ENCODE peak calls at places on chromosomes 5 and 9, in six cellular contexts. One of them, this sample, is unnamed.
A peak's percentile ranks its signal among the peaks of the same experiment; 100 is the strongest.

GRCh38 chr5:612498-613424 is 621 bp downstream of the CEP72 start:
- DNase-seq in aorta: no peak
- DNase-seq in HEK293T: peak; percentile 45
- DNase-seq in fibroblast of pulmonary artery: no peak
- DNase-seq in stimulated activated naive CD4-positive, alpha-beta T cell: no peak
- DNase-seq in dorsolateral prefrontal cortex: no peak
- DNase-seq in this sample: no peak

GRCh38 chr9:110440161-110440560 is 102.5 kb upstream of the TXNDC8 start:
- DNase-seq in aorta: no peak
- DNase-seq in HEK293T: no peak
- DNase-seq in fibroblast of pulmonary artery: peak; percentile 82
- DNase-seq in stimulated activated naive CD4-positive, alpha-beta T cell: no peak
- DNase-seq in dorsolateral prefrontal cortex: no peak
- DNase-seq in this sample: no peak

GRCh38 chr9:23464275-23464674 is 361.8 kb downstream of the ELAVL2 start:
- DNase-seq in aorta: no peak
- DNase-seq in HEK293T: no peak
- DNase-seq in fibroblast of pulmonary artery: no peak
- DNase-seq in stimulated activated naive CD4-positive, alpha-beta T cell: no peak
- DNase-seq in dorsolateral prefrontal cortex: no peak
- DNase-seq in this sample: no peak

GRCh38 chr5:5695266-5695665 is 272.8 kb downstream of the ICE1 start:
- DNase-seq in aorta: no peak
- DNase-seq in HEK293T: no peak
- DNase-seq in fibroblast of pulmonary artery: no peak
- DNase-seq in stimulated activated naive CD4-positive, alpha-beta T cell: no peak
- DNase-seq in dorsolateral prefrontal cortex: no peak
- DNase-seq in this sample: no peak

GRCh38 chr9:1429328-1429727 is 379.2 kb downstream of the DMRT2 start:
- DNase-seq in aorta: no peak
- DNase-seq in HEK293T: peak; percentile 9
- DNase-seq in fibroblast of pulmonary artery: peak; percentile 1
- DNase-seq in stimulated activated naive CD4-positive, alpha-beta T cell: no peak
- DNase-seq in dorsolateral prefrontal cortex: no peak
- DNase-seq in this sample: no peak

GRCh38 chr5:122999947-123000563 is 36.5 kb downstream of the PPIC start:
- DNase-seq in aorta: peak; percentile 57
- DNase-seq in HEK293T: peak; percentile 59
- DNase-seq in fibroblast of pulmonary artery: peak; percentile 51
- DNase-seq in stimulated activated naive CD4-positive, alpha-beta T cell: peak; percentile 2
- DNase-seq in dorsolateral prefrontal cortex: no peak
- DNase-seq in this sample: no peak

GRCh38 chr9:89137548-89138462 is 40.8 kb downstream of the SHC3 start:
- DNase-seq in aorta: peak; percentile 70
- DNase-seq in HEK293T: no peak
- DNase-seq in fibroblast of pulmonary artery: peak; percentile 98
- DNase-seq in stimulated activated naive CD4-positive, alpha-beta T cell: no peak
- DNase-seq in dorsolateral prefrontal cortex: peak; percentile 41
- DNase-seq in this sample: no peak

GRCh38 chr9:133955821-133956411 is 36.2 kb downstream of the VAV2 start:
- DNase-seq in aorta: peak; percentile 51
- DNase-seq in HEK293T: no peak
- DNase-seq in fibroblast of pulmonary artery: peak; percentile 49
- DNase-seq in stimulated activated naive CD4-positive, alpha-beta T cell: no peak
- DNase-seq in dorsolateral prefrontal cortex: no peak
- DNase-seq in this sample: peak; percentile 8

GRCh38 chr5:127029513-127030258 is 672 bp downstream of the MARCHF3 start:
- DNase-seq in aorta: peak; percentile 64
- DNase-seq in HEK293T: peak; percentile 66
- DNase-seq in fibroblast of pulmonary artery: peak; percentile 74
- DNase-seq in stimulated activated naive CD4-positive, alpha-beta T cell: peak; percentile 37
- DNase-seq in dorsolateral prefrontal cortex: peak; percentile 45
- DNase-seq in this sample: peak; percentile 8

GRCh38 chr9:126373241-126373640 is 46.6 kb downstream of the MVB12B start:
- DNase-seq in aorta: no peak
- DNase-seq in HEK293T: no peak
- DNase-seq in fibroblast of pulmonary artery: peak; percentile 7
- DNase-seq in stimulated activated naive CD4-positive, alpha-beta T cell: no peak
- DNase-seq in dorsolateral prefrontal cortex: no peak
- DNase-seq in this sample: no peak

GRCh38 chr9:121573717-121574485 is 74.3 kb upstream of the GGTA1 start:
- DNase-seq in aorta: no peak
- DNase-seq in HEK293T: no peak
- DNase-seq in fibroblast of pulmonary artery: no peak
- DNase-seq in stimulated activated naive CD4-positive, alpha-beta T cell: no peak
- DNase-seq in dorsolateral prefrontal cortex: no peak
- DNase-seq in this sample: no peak

GRCh38 chr9:130570200-130570599 is 9.2 kb upstream of the FUBP3 start:
- DNase-seq in aorta: no peak
- DNase-seq in HEK293T: no peak
- DNase-seq in fibroblast of pulmonary artery: peak; percentile 44
- DNase-seq in stimulated activated naive CD4-positive, alpha-beta T cell: no peak
- DNase-seq in dorsolateral prefrontal cortex: no peak
- DNase-seq in this sample: no peak

GRCh38 chr5:167304834-167305469 is 986.5 kb upstream of the WWC1 start:
- DNase-seq in aorta: no peak
- DNase-seq in HEK293T: no peak
- DNase-seq in fibroblast of pulmonary artery: no peak
- DNase-seq in stimulated activated naive CD4-positive, alpha-beta T cell: no peak
- DNase-seq in dorsolateral prefrontal cortex: no peak
- DNase-seq in this sample: no peak

GRCh38 chr5:318341-318897 is 3.1 kb upstream of the AHRR start:
- DNase-seq in aorta: no peak
- DNase-seq in HEK293T: no peak
- DNase-seq in fibroblast of pulmonary artery: no peak
- DNase-seq in stimulated activated naive CD4-positive, alpha-beta T cell: no peak
- DNase-seq in dorsolateral prefrontal cortex: no peak
- DNase-seq in this sample: no peak

GRCh38 chr5:72634444-72634843 is 127.2 kb upstream of the ZNF366 start:
- DNase-seq in aorta: no peak
- DNase-seq in HEK293T: no peak
- DNase-seq in fibroblast of pulmonary artery: peak; percentile 18
- DNase-seq in stimulated activated naive CD4-positive, alpha-beta T cell: no peak
- DNase-seq in dorsolateral prefrontal cortex: no peak
- DNase-seq in this sample: no peak

GRCh38 chr5:109921735-109922395 is 232.1 kb downstream of the MAN2A1 start:
- DNase-seq in aorta: no peak
- DNase-seq in HEK293T: no peak
- DNase-seq in fibroblast of pulmonary artery: no peak
- DNase-seq in stimulated activated naive CD4-positive, alpha-beta T cell: peak; percentile 85
- DNase-seq in dorsolateral prefrontal cortex: no peak
- DNase-seq in this sample: peak; percentile 26

GRCh38 chr9:88809371-88809770 is 181.9 kb upstream of the S1PR3 start:
- DNase-seq in aorta: no peak
- DNase-seq in HEK293T: no peak
- DNase-seq in fibroblast of pulmonary artery: peak; percentile 81
- DNase-seq in stimulated activated naive CD4-positive, alpha-beta T cell: no peak
- DNase-seq in dorsolateral prefrontal cortex: no peak
- DNase-seq in this sample: no peak

GRCh38 chr5:14958196-14958595 is 86.6 kb upstream of the ANKH start:
- DNase-seq in aorta: no peak
- DNase-seq in HEK293T: no peak
- DNase-seq in fibroblast of pulmonary artery: peak; percentile 24
- DNase-seq in stimulated activated naive CD4-positive, alpha-beta T cell: no peak
- DNase-seq in dorsolateral prefrontal cortex: no peak
- DNase-seq in this sample: no peak

GRCh38 chr5:64612349-64612961 is 77.8 kb upstream of the SHISAL2B start:
- DNase-seq in aorta: no peak
- DNase-seq in HEK293T: peak; percentile 54
- DNase-seq in fibroblast of pulmonary artery: peak; percentile 84
- DNase-seq in stimulated activated naive CD4-positive, alpha-beta T cell: no peak
- DNase-seq in dorsolateral prefrontal cortex: no peak
- DNase-seq in this sample: no peak

GRCh38 chr5:122297587-122298298 is 14.3 kb upstream of the SNCAIP start:
- DNase-seq in aorta: no peak
- DNase-seq in HEK293T: no peak
- DNase-seq in fibroblast of pulmonary artery: no peak
- DNase-seq in stimulated activated naive CD4-positive, alpha-beta T cell: no peak
- DNase-seq in dorsolateral prefrontal cortex: no peak
- DNase-seq in this sample: no peak

GRCh38 chr5:143297756-143298155 is 105.7 kb downstream of the NR3C1 start:
- DNase-seq in aorta: no peak
- DNase-seq in HEK293T: no peak
- DNase-seq in fibroblast of pulmonary artery: peak; percentile 83
- DNase-seq in stimulated activated naive CD4-positive, alpha-beta T cell: no peak
- DNase-seq in dorsolateral prefrontal cortex: no peak
- DNase-seq in this sample: no peak

GRCh38 chr5:130912088-130912487 is 253.0 kb downstream of the HINT1 start:
- DNase-seq in aorta: no peak
- DNase-seq in HEK293T: no peak
- DNase-seq in fibroblast of pulmonary artery: peak; percentile 17
- DNase-seq in stimulated activated naive CD4-positive, alpha-beta T cell: no peak
- DNase-seq in dorsolateral prefrontal cortex: no peak
- DNase-seq in this sample: no peak

GRCh38 chr5:43215073-43215631 is 23.1 kb downstream of the NIM1K start:
- DNase-seq in aorta: no peak
- DNase-seq in HEK293T: no peak
- DNase-seq in fibroblast of pulmonary artery: peak; percentile 5
- DNase-seq in stimulated activated naive CD4-positive, alpha-beta T cell: no peak
- DNase-seq in dorsolateral prefrontal cortex: no peak
- DNase-seq in this sample: no peak

GRCh38 chr9:124735121-124735520 is 36.0 kb downstream of the NR6A1 start:
- DNase-seq in aorta: no peak
- DNase-seq in HEK293T: no peak
- DNase-seq in fibroblast of pulmonary artery: peak; percentile 75
- DNase-seq in stimulated activated naive CD4-positive, alpha-beta T cell: no peak
- DNase-seq in dorsolateral prefrontal cortex: no peak
- DNase-seq in this sample: no peak

GRCh38 chr9:36040271-36040925 is 3.7 kb downstream of the RECK start:
- DNase-seq in aorta: no peak
- DNase-seq in HEK293T: no peak
- DNase-seq in fibroblast of pulmonary artery: no peak
- DNase-seq in stimulated activated naive CD4-positive, alpha-beta T cell: no peak
- DNase-seq in dorsolateral prefrontal cortex: no peak
- DNase-seq in this sample: no peak

GRCh38 chr5:55143624-55144023 is 16.3 kb upstream of the GPX8 start:
- DNase-seq in aorta: no peak
- DNase-seq in HEK293T: no peak
- DNase-seq in fibroblast of pulmonary artery: no peak
- DNase-seq in stimulated activated naive CD4-positive, alpha-beta T cell: no peak
- DNase-seq in dorsolateral prefrontal cortex: no peak
- DNase-seq in this sample: no peak

GRCh38 chr9:85960688-85961093 is 19.7 kb downstream of the NAA35 start:
- DNase-seq in aorta: no peak
- DNase-seq in HEK293T: peak; percentile 36
- DNase-seq in fibroblast of pulmonary artery: peak; percentile 35
- DNase-seq in stimulated activated naive CD4-positive, alpha-beta T cell: no peak
- DNase-seq in dorsolateral prefrontal cortex: no peak
- DNase-seq in this sample: no peak

GRCh38 chr5:72378636-72379289 is 58.6 kb downstream of the PTCD2 start:
- DNase-seq in aorta: peak; percentile 68
- DNase-seq in HEK293T: peak; percentile 23
- DNase-seq in fibroblast of pulmonary artery: peak; percentile 95
- DNase-seq in stimulated activated naive CD4-positive, alpha-beta T cell: no peak
- DNase-seq in dorsolateral prefrontal cortex: no peak
- DNase-seq in this sample: no peak

GRCh38 chr5:146825033-146825432 is 53.5 kb downstream of the PPP2R2B start:
- DNase-seq in aorta: peak; percentile 52
- DNase-seq in HEK293T: peak; percentile 14
- DNase-seq in fibroblast of pulmonary artery: peak; percentile 53
- DNase-seq in stimulated activated naive CD4-positive, alpha-beta T cell: peak; percentile 2
- DNase-seq in dorsolateral prefrontal cortex: no peak
- DNase-seq in this sample: no peak

This sample was measured in effector CD8-positive, alpha-beta T cell.